ENCODE peak calls at places on chromosomes 2 and 18, in nine cellular contexts. One of them, this sample, is unnamed.

GRCh38 chr18:45777393-45777792 is 48.1 kb upstream of the SIGLEC15 start:
- DNase-seq in GM12864: no peak
- DNase-seq in right cardiac atrium: no peak
- DNase-seq in iris pigment epithelial cell: peak
- DNase-seq in IMR-90: peak
- DNase-seq in LoVo: no peak
- DNase-seq in AG08396: peak
- DNase-seq in posterior vena cava: no peak
- DNase-seq in HuH-7.5: no peak
- DNase-seq in this sample: no peak

GRCh38 chr2:200451506-200451905 is 58.4 kb downstream of the KCTD18 start:
- DNase-seq in LoVo: no peak
- DNase-seq in GM12864: no peak
- DNase-seq in posterior vena cava: no peak
- DNase-seq in HuH-7.5: no peak
- DNase-seq in right cardiac atrium: peak
- DNase-seq in AG08396: no peak
- DNase-seq in iris pigment epithelial cell: no peak
- DNase-seq in IMR-90: no peak
- DNase-seq in this sample: no peak

GRCh38 chr2:9471212-9471611 is 3.1 kb upstream of the IAH1 start:
- DNase-seq in LoVo: no peak
- DNase-seq in right cardiac atrium: no peak
- DNase-seq in posterior vena cava: no peak
- DNase-seq in AG08396: no peak
- DNase-seq in HuH-7.5: no peak
- DNase-seq in iris pigment epithelial cell: no peak
- DNase-seq in GM12864: no peak
- DNase-seq in IMR-90: no peak
- DNase-seq in this sample: no peak

GRCh38 chr2:217222511-217222910 is 362.6 kb upstream of the TNP1 start:
- DNase-seq in HuH-7.5: no peak
- DNase-seq in right cardiac atrium: no peak
- DNase-seq in LoVo: no peak
- DNase-seq in iris pigment epithelial cell: no peak
- DNase-seq in IMR-90: peak
- DNase-seq in posterior vena cava: no peak
- DNase-seq in AG08396: no peak
- DNase-seq in GM12864: peak
- DNase-seq in this sample: no peak

GRCh38 chr18:48711651-48712486 is 173.0 kb downstream of the CTIF start:
- DNase-seq in GM12864: no peak
- DNase-seq in AG08396: peak
- DNase-seq in posterior vena cava: no peak
- DNase-seq in LoVo: no peak
- DNase-seq in IMR-90: peak
- DNase-seq in HuH-7.5: peak
- DNase-seq in right cardiac atrium: peak
- DNase-seq in iris pigment epithelial cell: peak
- DNase-seq in this sample: peak

GRCh38 chr18:35756506-35757117 is 175.1 kb downstream of the GALNT1 start:
- DNase-seq in IMR-90: peak
- DNase-seq in iris pigment epithelial cell: peak
- DNase-seq in AG08396: peak
- DNase-seq in LoVo: peak
- DNase-seq in right cardiac atrium: peak
- DNase-seq in posterior vena cava: no peak
- DNase-seq in GM12864: peak
- DNase-seq in HuH-7.5: peak
- DNase-seq in this sample: peak

GRCh38 chr2:212683346-212683745 is 144.7 kb upstream of the ERBB4 start:
- DNase-seq in posterior vena cava: no peak
- DNase-seq in iris pigment epithelial cell: peak
- DNase-seq in GM12864: no peak
- DNase-seq in IMR-90: peak
- DNase-seq in HuH-7.5: no peak
- DNase-seq in LoVo: no peak
- DNase-seq in AG08396: no peak
- DNase-seq in right cardiac atrium: no peak
- DNase-seq in this sample: no peak

GRCh38 chr2:72765997-72766609 is 59.7 kb downstream of the EXOC6B start:
- DNase-seq in LoVo: peak
- DNase-seq in iris pigment epithelial cell: no peak
- DNase-seq in GM12864: no peak
- DNase-seq in right cardiac atrium: no peak
- DNase-seq in posterior vena cava: no peak
- DNase-seq in IMR-90: no peak
- DNase-seq in AG08396: no peak
- DNase-seq in HuH-7.5: no peak
- DNase-seq in this sample: peak

GRCh38 chr2:38554973-38555595 is 47.6 kb downstream of the HNRNPLL start:
- DNase-seq in GM12864: no peak
- DNase-seq in iris pigment epithelial cell: peak
- DNase-seq in IMR-90: peak
- DNase-seq in right cardiac atrium: no peak
- DNase-seq in HuH-7.5: no peak
- DNase-seq in AG08396: no peak
- DNase-seq in LoVo: peak
- DNase-seq in posterior vena cava: no peak
- DNase-seq in this sample: no peak

GRCh38 chr2:165621086-165621560 is 151.6 kb downstream of the CSRNP3 start:
- DNase-seq in iris pigment epithelial cell: peak
- DNase-seq in posterior vena cava: no peak
- DNase-seq in LoVo: peak
- DNase-seq in right cardiac atrium: no peak
- DNase-seq in AG08396: no peak
- DNase-seq in IMR-90: no peak
- DNase-seq in GM12864: no peak
- DNase-seq in HuH-7.5: no peak
- DNase-seq in this sample: peak

GRCh38 chr2:226256237-226256636 is 543.4 kb downstream of the IRS1 start:
- DNase-seq in posterior vena cava: no peak
- DNase-seq in iris pigment epithelial cell: peak
- DNase-seq in AG08396: peak
- DNase-seq in GM12864: no peak
- DNase-seq in HuH-7.5: no peak
- DNase-seq in LoVo: peak
- DNase-seq in right cardiac atrium: no peak
- DNase-seq in IMR-90: peak
- DNase-seq in this sample: no peak

GRCh38 chr18:74436158-74436755 is 20.9 kb downstream of the DIPK1C start:
- DNase-seq in posterior vena cava: no peak
- DNase-seq in LoVo: no peak
- DNase-seq in right cardiac atrium: no peak
- DNase-seq in AG08396: no peak
- DNase-seq in HuH-7.5: no peak
- DNase-seq in iris pigment epithelial cell: no peak
- DNase-seq in IMR-90: no peak
- DNase-seq in GM12864: no peak
- DNase-seq in this sample: no peak

GRCh38 chr18:48542513-48543181 is 3.8 kb downstream of the CTIF start:
- DNase-seq in right cardiac atrium: no peak
- DNase-seq in IMR-90: no peak
- DNase-seq in posterior vena cava: no peak
- DNase-seq in AG08396: no peak
- DNase-seq in GM12864: no peak
- DNase-seq in LoVo: no peak
- DNase-seq in HuH-7.5: no peak
- DNase-seq in iris pigment epithelial cell: no peak
- DNase-seq in this sample: no peak

GRCh38 chr2:150487537-150488429 is at the start of gene RND3:
- DNase-seq in LoVo: peak
- DNase-seq in GM12864: peak
- DNase-seq in IMR-90: peak
- DNase-seq in AG08396: peak
- DNase-seq in HuH-7.5: peak
- DNase-seq in right cardiac atrium: peak
- DNase-seq in posterior vena cava: peak
- DNase-seq in iris pigment epithelial cell: peak
- DNase-seq in this sample: peak

GRCh38 chr2:29786361-29786760 is 135.0 kb downstream of the ALK start:
- DNase-seq in posterior vena cava: no peak
- DNase-seq in HuH-7.5: no peak
- DNase-seq in AG08396: no peak
- DNase-seq in iris pigment epithelial cell: no peak
- DNase-seq in GM12864: no peak
- DNase-seq in right cardiac atrium: no peak
- DNase-seq in IMR-90: no peak
- DNase-seq in LoVo: peak
- DNase-seq in this sample: no peak

GRCh38 chr2:104855174-104856085 is 1.5 kb downstream of the POU3F3 start:
- DNase-seq in iris pigment epithelial cell: no peak
- DNase-seq in IMR-90: no peak
- DNase-seq in AG08396: no peak
- DNase-seq in HuH-7.5: no peak
- DNase-seq in LoVo: no peak
- DNase-seq in right cardiac atrium: no peak
- DNase-seq in posterior vena cava: no peak
- DNase-seq in GM12864: no peak
- DNase-seq in this sample: peak

GRCh38 chr2:43088148-43089073 is 138.0 kb downstream of the ZFP36L2 start:
- DNase-seq in right cardiac atrium: no peak
- DNase-seq in posterior vena cava: peak
- DNase-seq in GM12864: no peak
- DNase-seq in AG08396: peak
- DNase-seq in IMR-90: peak
- DNase-seq in iris pigment epithelial cell: peak
- DNase-seq in HuH-7.5: no peak
- DNase-seq in LoVo: no peak
- DNase-seq in this sample: no peak

GRCh38 chr2:19670303-19670702 is 231.5 kb downstream of the TTC32 start:
- DNase-seq in right cardiac atrium: no peak
- DNase-seq in GM12864: no peak
- DNase-seq in iris pigment epithelial cell: no peak
- DNase-seq in posterior vena cava: no peak
- DNase-seq in IMR-90: no peak
- DNase-seq in HuH-7.5: no peak
- DNase-seq in LoVo: no peak
- DNase-seq in AG08396: no peak
- DNase-seq in this sample: no peak

GRCh38 chr2:85765081-85765731 is 11.4 kb downstream of the ATOH8 start:
- DNase-seq in IMR-90: no peak
- DNase-seq in right cardiac atrium: peak
- DNase-seq in LoVo: no peak
- DNase-seq in iris pigment epithelial cell: no peak
- DNase-seq in HuH-7.5: no peak
- DNase-seq in GM12864: no peak
- DNase-seq in AG08396: no peak
- DNase-seq in posterior vena cava: no peak
- DNase-seq in this sample: no peak

GRCh38 chr2:38013158-38013752 is 62.7 kb downstream of the CYP1B1 start:
- DNase-seq in LoVo: peak
- DNase-seq in right cardiac atrium: no peak
- DNase-seq in iris pigment epithelial cell: peak
- DNase-seq in HuH-7.5: no peak
- DNase-seq in AG08396: peak
- DNase-seq in IMR-90: peak
- DNase-seq in posterior vena cava: no peak
- DNase-seq in GM12864: no peak
- DNase-seq in this sample: no peak

GRCh38 chr2:70767094-70767698 is 804 bp downstream of the ADD2 start:
- DNase-seq in iris pigment epithelial cell: no peak
- DNase-seq in GM12864: no peak
- DNase-seq in LoVo: no peak
- DNase-seq in IMR-90: no peak
- DNase-seq in AG08396: no peak
- DNase-seq in right cardiac atrium: peak
- DNase-seq in posterior vena cava: no peak
- DNase-seq in HuH-7.5: no peak
- DNase-seq in this sample: peak

GRCh38 chr2:225526731-225527427 is 127.4 kb downstream of the NYAP2 start:
- DNase-seq in right cardiac atrium: no peak
- DNase-seq in AG08396: no peak
- DNase-seq in GM12864: no peak
- DNase-seq in IMR-90: no peak
- DNase-seq in LoVo: no peak
- DNase-seq in iris pigment epithelial cell: no peak
- DNase-seq in HuH-7.5: no peak
- DNase-seq in posterior vena cava: no peak
- DNase-seq in this sample: no peak

GRCh38 chr2:218570850-218571249 is 2.2 kb downstream of the CNOT9 start:
- DNase-seq in HuH-7.5: no peak
- DNase-seq in LoVo: no peak
- DNase-seq in GM12864: no peak
- DNase-seq in IMR-90: peak
- DNase-seq in AG08396: peak
- DNase-seq in right cardiac atrium: no peak
- DNase-seq in posterior vena cava: no peak
- DNase-seq in iris pigment epithelial cell: peak
- DNase-seq in this sample: no peak

GRCh38 chr2:85843543-85843942 is 45.2 kb downstream of the ST3GAL5 start:
- DNase-seq in right cardiac atrium: no peak
- DNase-seq in LoVo: no peak
- DNase-seq in HuH-7.5: no peak
- DNase-seq in posterior vena cava: no peak
- DNase-seq in IMR-90: no peak
- DNase-seq in AG08396: no peak
- DNase-seq in iris pigment epithelial cell: peak
- DNase-seq in GM12864: no peak
- DNase-seq in this sample: no peak

GRCh38 chr2:135985826-135986393 is 484 bp upstream of the DARS1 start:
- DNase-seq in posterior vena cava: no peak
- DNase-seq in AG08396: no peak
- DNase-seq in HuH-7.5: no peak
- DNase-seq in IMR-90: no peak
- DNase-seq in right cardiac atrium: no peak
- DNase-seq in LoVo: no peak
- DNase-seq in iris pigment epithelial cell: no peak
- DNase-seq in GM12864: peak
- DNase-seq in this sample: peak

GRCh38 chr2:174450021-174450816 is 36.6 kb downstream of the GPR155 start:
- DNase-seq in IMR-90: no peak
- DNase-seq in posterior vena cava: no peak
- DNase-seq in AG08396: no peak
- DNase-seq in LoVo: no peak
- DNase-seq in GM12864: no peak
- DNase-seq in HuH-7.5: no peak
- DNase-seq in right cardiac atrium: no peak
- DNase-seq in iris pigment epithelial cell: no peak
- DNase-seq in this sample: no peak

GRCh38 chr18:34929336-34929780 is 111.9 kb upstream of the MAPRE2 start:
- DNase-seq in AG08396: peak
- DNase-seq in right cardiac atrium: no peak
- DNase-seq in HuH-7.5: no peak
- DNase-seq in IMR-90: peak
- DNase-seq in posterior vena cava: no peak
- DNase-seq in iris pigment epithelial cell: peak
- DNase-seq in LoVo: peak
- DNase-seq in GM12864: no peak
- DNase-seq in this sample: no peak

GRCh38 chr2:12935726-12936125 is 219.0 kb downstream of the TRIB2 start:
- DNase-seq in GM12864: no peak
- DNase-seq in posterior vena cava: no peak
- DNase-seq in HuH-7.5: no peak
- DNase-seq in iris pigment epithelial cell: peak
- DNase-seq in right cardiac atrium: no peak
- DNase-seq in AG08396: no peak
- DNase-seq in IMR-90: no peak
- DNase-seq in LoVo: no peak
- DNase-seq in this sample: no peak

GRCh38 chr2:3914243-3914642 is 210.9 kb downstream of the DCDC2C start:
- DNase-seq in iris pigment epithelial cell: no peak
- DNase-seq in LoVo: no peak
- DNase-seq in IMR-90: no peak
- DNase-seq in GM12864: no peak
- DNase-seq in HuH-7.5: no peak
- DNase-seq in right cardiac atrium: peak
- DNase-seq in AG08396: no peak
- DNase-seq in posterior vena cava: no peak
- DNase-seq in this sample: no peak

GRCh38 chr2:152493945-152494528 is 159.1 kb downstream of the FMNL2 start:
- DNase-seq in HuH-7.5: no peak
- DNase-seq in right cardiac atrium: no peak
- DNase-seq in iris pigment epithelial cell: no peak
- DNase-seq in LoVo: no peak
- DNase-seq in IMR-90: no peak
- DNase-seq in AG08396: no peak
- DNase-seq in posterior vena cava: no peak
- DNase-seq in GM12864: no peak
- DNase-seq in this sample: peak

GRCh38 chr2:118650327-118650726 is 197.1 kb downstream of the EN1 start:
- DNase-seq in iris pigment epithelial cell: no peak
- DNase-seq in IMR-90: no peak
- DNase-seq in GM12864: no peak
- DNase-seq in HuH-7.5: no peak
- DNase-seq in posterior vena cava: no peak
- DNase-seq in right cardiac atrium: no peak
- DNase-seq in AG08396: no peak
- DNase-seq in LoVo: no peak
- DNase-seq in this sample: no peak

This sample was measured in HAP-1.